ENCODE peak calls at places on chromosomes 7 and 10, in ten cellular contexts. U is aorta, L is AG04449, T is GM23248, S is fibroblast of the aortic adventitia, M is HFF-Myc, O is endodermal cell, G is mesendoderm, J is cardiac fibroblast, H is fibroblast of mammary gland. N is an unnamed sample.

GRCh38 chr7:70040971-70041766 is 442.9 kb downstream of the AUTS2 start:
- DNase-seq in G (peak; percentile 30), T (peak; percentile 55), O (no peak), U (no peak), S (peak; percentile 54), M (no peak), J (peak; percentile 49), L (no peak), H (peak; percentile 65), N (no peak)

GRCh38 chr7:151076863-151077704 is 3.5 kb downstream of the FASTK start:
- DNase-seq in G (peak; percentile 53), T (peak; percentile 49), M (no peak), O (peak; percentile 93), L (no peak), J (peak; percentile 23), H (no peak), S (no peak), U (no peak), N (no peak)

GRCh38 chr7:150580615-150580986 is 13.4 kb downstream of the GIMAP4 start:
- DNase-seq in O (no peak), T (no peak), H (no peak), M (no peak), U (no peak), J (no peak), L (no peak), S (no peak), G (no peak), N (no peak)

GRCh38 chr10:118564652-118565051 is 30.8 kb downstream of the PRLHR start:
- DNase-seq in O (peak; percentile 88), G (peak; percentile 72), S (no peak), H (peak; percentile 6), J (no peak), L (no peak), U (no peak), M (no peak), T (peak; percentile 50), N (no peak)

GRCh38 chr10:35995515-35995914 is 353.4 kb upstream of the FZD8 start:
- DNase-seq in L (no peak), G (no peak), J (no peak), T (no peak), O (no peak), U (no peak), H (no peak), S (no peak), M (no peak), N (no peak)

GRCh38 chr7:44287488-44288380 is 37.7 kb downstream of the CAMK2B start:
- DNase-seq in U (no peak), M (no peak), H (no peak), L (no peak), G (no peak), S (no peak), T (no peak), O (peak; percentile 24), J (no peak), N (no peak)

GRCh38 chr10:88207121-88207546 is 343.7 kb downstream of the PTEN start:
- DNase-seq in U (no peak), L (no peak), M (peak; percentile 54), S (no peak), T (no peak), H (peak; percentile 10), G (no peak), O (no peak), J (no peak), N (no peak)

GRCh38 chr7:53984776-53985175 is 557.4 kb upstream of the VSTM2A start:
- DNase-seq in J (no peak), M (no peak), O (no peak), S (no peak), L (no peak), T (no peak), G (peak; percentile 2), H (no peak), U (no peak), N (no peak)

GRCh38 chr7:118005021-118005420 is 131.8 kb upstream of the CTTNBP2 start:
- DNase-seq in S (no peak), J (no peak), U (no peak), H (no peak), L (no peak), O (peak; percentile 61), T (no peak), M (no peak), G (peak; percentile 73), N (no peak)

GRCh38 chr7:99379043-99379577 is 4.6 kb downstream of the ARPC1B start:
- DNase-seq in G (peak; percentile 54), L (peak; percentile 73), U (peak; percentile 89), T (peak; percentile 98), H (peak; percentile 98), S (peak; percentile 98), M (peak; percentile 86), O (no peak), J (peak; percentile 96), N (peak; percentile 56)

GRCh38 chr10:122647383-122647968 is 52.2 kb downstream of the C10orf120 start:
- DNase-seq in S (no peak), M (no peak), G (no peak), T (no peak), J (no peak), H (no peak), O (peak; percentile 22), U (no peak), L (no peak), N (no peak)

GRCh38 chr7:103447073-103447960 is 1.3 kb upstream of the SLC26A5 start:
- DNase-seq in O (peak; percentile 91), S (peak; percentile 49), J (peak; percentile 58), M (peak; percentile 6), U (no peak), T (peak; percentile 69), L (no peak), H (peak; percentile 61), G (peak; percentile 87), N (peak; percentile 16)

GRCh38 chr10:103507235-103508191 is 14.0 kb downstream of the NEURL1 start:
- DNase-seq in M (no peak), T (no peak), H (no peak), O (peak; percentile 72), S (no peak), G (peak; percentile 45), J (no peak), L (no peak), U (no peak), N (no peak)

GRCh38 chr10:29374162-29374561 is 85.3 kb downstream of the LYZL1 start:
- DNase-seq in U (no peak), L (no peak), S (no peak), T (no peak), M (no peak), J (no peak), G (no peak), H (no peak), O (peak; percentile 29), N (no peak)

DNA sequence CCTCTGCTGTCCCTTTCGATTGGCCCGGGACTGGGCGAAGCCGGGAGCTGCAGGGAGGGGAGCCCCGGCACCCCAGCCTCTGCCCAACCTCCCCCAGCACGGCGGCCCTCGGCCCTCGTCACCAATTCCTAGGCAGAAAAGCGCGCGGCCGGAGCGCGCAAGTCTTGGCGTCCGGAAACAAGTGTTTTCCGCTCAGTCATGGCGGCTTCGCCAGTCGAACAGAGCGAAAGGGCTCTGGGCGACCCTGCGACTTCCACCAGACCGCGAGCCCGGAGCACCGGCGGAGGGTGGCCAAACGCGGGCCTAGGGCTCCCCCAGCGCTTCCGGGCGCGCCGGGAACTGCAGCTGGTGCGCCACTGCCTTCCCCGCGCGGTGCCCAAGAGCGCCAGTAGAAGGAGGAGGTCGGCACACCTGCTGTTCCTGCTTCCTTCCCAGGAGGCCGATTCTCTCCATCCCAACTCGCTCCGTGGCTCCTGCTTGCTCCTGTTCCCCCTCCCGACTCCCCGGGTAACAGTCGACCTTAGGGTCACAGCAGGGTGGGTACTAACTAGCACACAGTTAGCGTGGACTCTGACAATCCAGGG is 729.9 kb downstream of the ZWINT start:
- DNase-seq in H (peak; percentile 3), O (peak; percentile 96), M (no peak), S (no peak), J (peak; percentile 23), U (peak; percentile 48), G (peak; percentile 90), T (peak; percentile 65), L (no peak), N (no peak)
- H3K4me3 ChIP-seq in H (no peak overlapping the region), O (peak overlapping the region; percentile 84), M (peak overlapping the region; percentile 37), S (peak overlapping the region; percentile 22), J (peak overlapping the region; percentile 30), U (no peak overlapping the region), G (peak overlapping the region; percentile 12), T (peak overlapping the region; percentile 70), L (no peak overlapping the region), N (no peak overlapping the region)

GRCh38 chr10:99521474-99522077 is 11.2 kb upstream of the NKX2-3 start:
- DNase-seq in L (no peak), T (no peak), H (no peak), O (peak; percentile 88), G (peak; percentile 67), S (no peak), J (no peak), M (no peak), U (no peak), N (no peak)
- H3K4me3 ChIP-seq in L (no peak overlapping the region), T (no peak overlapping the region), H (no peak overlapping the region), O (peak overlapping the region; percentile 69), G (no peak overlapping the region), S (no peak overlapping the region), J (no peak overlapping the region), M (no peak overlapping the region), U (no peak overlapping the region), N (no peak overlapping the region)

DNA sequence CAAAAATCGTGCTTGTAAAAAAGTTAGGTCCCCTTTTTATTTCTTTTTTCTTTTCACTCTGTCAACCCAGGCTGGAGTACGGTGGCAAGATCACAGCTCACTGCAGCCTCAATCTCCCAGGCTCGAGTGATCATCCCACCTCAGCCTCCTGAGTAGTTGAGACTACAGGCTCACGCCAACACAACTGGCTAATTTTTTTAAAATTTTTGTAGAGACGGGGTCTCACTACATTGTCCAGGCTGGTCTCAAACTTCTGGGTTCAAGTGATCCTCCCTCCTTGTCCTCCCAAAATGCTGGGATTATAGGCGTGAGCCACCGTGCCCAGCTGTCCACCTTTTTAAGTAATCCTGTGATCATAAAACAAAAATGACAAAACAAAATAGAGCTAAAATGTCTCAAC is 19.4 kb upstream of the ARHGAP12 start:
- DNase-seq in T (no peak), U (no peak), H (no peak), L (no peak), S (no peak), G (no peak), M (no peak), O (no peak), J (no peak), N (no peak)
- H3K4me3 ChIP-seq in T (peak overlapping the region; percentile 54), U (no peak overlapping the region), H (no peak overlapping the region), L (peak overlapping the region; percentile 34), S (no peak overlapping the region), G (no peak overlapping the region), M (no peak overlapping the region), O (no peak overlapping the region), J (peak overlapping the region; percentile 13), N (no peak overlapping the region)

DNA sequence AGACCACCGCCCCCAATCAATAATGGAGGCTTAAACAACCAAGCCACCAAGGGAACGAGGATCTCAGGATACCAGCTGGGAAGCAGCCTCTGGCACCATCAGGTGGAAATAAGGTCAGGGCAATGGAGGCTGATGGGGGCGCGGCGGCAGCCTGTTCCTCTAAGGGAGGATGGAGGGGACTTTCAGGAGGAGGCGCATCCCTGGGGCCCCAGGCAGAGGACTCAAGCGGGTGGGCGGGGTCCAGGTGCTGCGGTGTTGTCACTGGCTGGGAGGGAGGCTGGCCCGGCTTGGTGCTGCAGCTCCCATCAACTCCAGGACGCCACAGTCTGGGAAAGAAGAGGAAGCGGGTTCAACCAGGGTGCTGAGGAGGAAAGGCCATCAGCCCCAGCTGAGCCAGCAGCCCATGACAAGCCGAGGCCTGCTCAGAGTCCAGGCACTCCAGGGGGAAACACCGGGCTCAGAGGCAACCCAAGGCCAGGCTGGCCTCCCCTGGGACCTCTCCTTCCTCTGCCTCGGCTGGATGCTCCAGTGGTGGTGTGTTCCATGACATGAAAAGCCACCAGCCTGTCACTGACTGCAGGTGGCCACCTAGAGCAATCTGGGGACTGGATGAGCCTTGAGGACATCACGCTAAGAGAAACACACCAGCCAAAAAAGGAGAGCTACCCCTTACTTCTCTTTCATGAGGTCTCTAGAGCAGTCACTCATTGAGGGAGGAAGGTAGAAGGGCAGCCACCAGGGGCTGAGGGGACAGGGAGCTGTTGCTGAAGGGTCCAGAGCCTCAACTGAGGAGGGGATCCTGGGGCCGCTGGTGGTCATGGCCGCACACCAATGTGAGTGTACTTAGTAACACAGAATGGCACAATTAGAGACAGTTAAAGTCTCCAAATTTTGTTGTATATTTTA is 4.6 kb downstream of the GIGYF1 start:
- DNase-seq in G (no peak), H (no peak), U (peak; percentile 42), J (no peak), T (no peak), L (no peak), O (no peak), S (no peak), M (no peak), N (no peak)
- H3K4me3 ChIP-seq in G (no peak overlapping the region), H (no peak overlapping the region), U (no peak overlapping the region), J (no peak overlapping the region), T (no peak overlapping the region), L (no peak overlapping the region), O (no peak overlapping the region), S (no peak overlapping the region), M (no peak overlapping the region), N (no peak overlapping the region)